ENCODE peak calls at places on chromosomes 11 and 22, in eight cellular contexts. T, F, G, Y, Z, K, P and C are unnamed samples.

GRCh38 chr11:19910931-19911330 is 198.3 kb downstream of the NAV2 start:
- DNase-seq in Z (no peak), Y (no peak), K (no peak), G (no peak), P (no peak), T (no peak), F (no peak), C (no peak)

GRCh38 chr11:70333206-70333605 is 62.7 kb downstream of the PPFIA1 start:
- DNase-seq in Z (no peak), P (no peak), T (no peak), F (no peak), K (peak), Y (no peak), G (no peak), C (no peak)

GRCh38 chr22:23212061-23213030 is 32.0 kb downstream of the BCR start:
- DNase-seq in P (no peak), T (no peak), F (no peak), G (peak), Y (no peak), Z (no peak), K (no peak), C (peak)

GRCh38 chr22:28402539-28402938 is 277.1 kb downstream of the TTC28 start:
- DNase-seq in F (no peak), Z (no peak), Y (no peak), G (no peak), K (no peak), T (no peak), P (no peak), C (no peak)

GRCh38 chr11:3853935-3854659 is 1.4 kb upstream of the STIM1 start:
- DNase-seq in F (no peak), T (no peak), P (peak), Y (no peak), G (no peak), Z (peak), K (no peak), C (no peak)

GRCh38 chr11:20363500-20364411 is at the start of gene HTATIP2:
- DNase-seq in Z (peak), G (peak), Y (no peak), P (peak), K (peak), F (peak), T (peak), C (peak)

GRCh38 chr22:37639070-37639760 is at the start of gene SH3BP1:
- DNase-seq in Y (no peak), P (peak), T (peak), F (no peak), Z (peak), G (no peak), K (peak), C (no peak)

GRCh38 chr22:26669060-26669481 is 11.7 kb downstream of the MIAT start:
- DNase-seq in Y (peak), G (no peak), T (peak), K (peak), F (peak), Z (no peak), P (no peak), C (no peak)

GRCh38 chr11:18115360-18116127 is 9.7 kb upstream of the SAAL1 start:
- DNase-seq in G (peak), Z (peak), P (peak), T (peak), Y (peak), K (peak), F (peak), C (no peak)

GRCh38 chr11:110046759-110047386 is 46.3 kb upstream of the ZC3H12C start:
- DNase-seq in F (no peak), P (no peak), Y (no peak), T (no peak), Z (no peak), K (no peak), G (no peak), C (no peak)

GRCh38 chr11:134843020-134843419 is 431.0 kb upstream of the B3GAT1 start:
- DNase-seq in Z (no peak), F (no peak), T (no peak), G (no peak), K (no peak), P (no peak), Y (no peak), C (no peak)

GRCh38 chr11:129313588-129314288 is 61.9 kb upstream of the BARX2 start:
- DNase-seq in Z (no peak), F (peak), Y (no peak), G (no peak), K (peak), P (no peak), T (peak), C (no peak)